ENCODE peak calls at places on chromosomes 3 and 15, in nine cellular contexts. E is PC-9, M is hepatocyte, L is NT2/D1, Z is mesendoderm, T is psoas muscle, N is OCI-LY7, D is neuronal stem cell, G is aorta. X is an unnamed sample. For H3K4me1, the result is how much of the 10 kb centered on the place peaks cover.

GRCh38 chr3:53890726-53891499 is 746 bp downstream of the SELENOK start:
- DNase-seq in T (no peak), Z (peak), E (no peak), N (peak), L (no peak), M (peak), G (no peak), D (no peak), X (peak)

GRCh38 chr15:97235285-97235985 is 725.1 kb upstream of the ARRDC4 start:
- DNase-seq in E (no peak), Z (peak), L (peak), G (no peak), M (peak), T (no peak), D (peak), N (peak), X (peak)

GRCh38 chr15:74406992-74407705 is 26.6 kb downstream of the SEMA7A start:
- DNase-seq in N (no peak), L (no peak), T (no peak), G (no peak), D (peak), Z (peak), M (peak), E (peak), X (no peak)

GRCh38 chr3:186259612-186260383 is 102.2 kb downstream of the DGKG start:
- DNase-seq in N (peak), M (peak), D (peak), Z (peak), G (peak), E (peak), T (peak), L (peak), X (peak)

GRCh38 chr15:100900136-100900894 is 18.8 kb upstream of the LRRK1 start:
- DNase-seq in T (no peak), N (no peak), Z (no peak), E (no peak), M (no peak), D (no peak), L (no peak), G (no peak), X (peak)

GRCh38 chr3:170966495-170966894 is 58.1 kb upstream of the EIF5A2 start:
- DNase-seq in N (no peak), E (peak), L (no peak), G (no peak), T (no peak), D (no peak), Z (no peak), M (no peak), X (no peak)

GRCh38 chr3:61858054-61858453 is 296.7 kb downstream of the PTPRG start:
- DNase-seq in L (no peak), T (no peak), M (no peak), E (no peak), N (no peak), G (no peak), Z (no peak), D (no peak), X (no peak)

GRCh38 chr15:97652700-97653167 is 307.8 kb upstream of the ARRDC4 start:
- DNase-seq in E (no peak), Z (peak), D (peak), L (no peak), G (no peak), M (peak), N (no peak), T (peak), X (no peak)

GRCh38 chr3:72746412-72747411 is 101.5 kb downstream of the SHQ1 start:
- DNase-seq in N (no peak), G (no peak), T (no peak), Z (no peak), M (no peak), E (peak), L (no peak), D (no peak), X (no peak)

GRCh38 chr15:70406624-70407390 is 309.1 kb upstream of the TLE3 start:
- DNase-seq in Z (no peak), N (no peak), M (no peak), G (no peak), T (no peak), L (no peak), D (no peak), E (no peak), X (no peak)

GRCh38 chr3:49351521-49352011 is 6.6 kb downstream of the GPX1 start:
- DNase-seq in M (peak), L (no peak), T (no peak), D (no peak), N (no peak), G (no peak), E (peak), Z (peak), X (no peak)

GRCh38 chr15:29278436-29279099 is 8.9 kb upstream of the NSMCE3 start:
- DNase-seq in D (no peak), T (no peak), G (no peak), E (no peak), N (no peak), Z (no peak), M (peak), L (no peak), X (no peak)

GRCh38 chr3:104066658-104067057 is 1300.1 kb upstream of the ALCAM start:
- DNase-seq in T (no peak), D (no peak), G (no peak), E (no peak), Z (peak), L (peak), N (no peak), M (peak), X (no peak)

GRCh38 chr15:92801774-92802464 is 98.2 kb upstream of the CHD2 start:
- DNase-seq in L (no peak), G (peak), N (no peak), T (peak), E (no peak), M (no peak), D (no peak), Z (peak), X (peak)

GRCh38 chr3:124860599-124860998 is 26.6 kb downstream of the ITGB5 start:
- DNase-seq in T (peak), G (peak), M (peak), N (no peak), D (no peak), Z (peak), L (no peak), E (peak), X (peak)

GRCh38 chr3:43162573-43163084 is 56.8 kb upstream of the POMGNT2 start:
- DNase-seq in T (no peak), Z (peak), G (no peak), L (no peak), N (no peak), D (no peak), M (no peak), E (no peak), X (no peak)

GRCh38 chr3:126664591-126665214 is 9.8 kb upstream of the TXNRD3 start:
- DNase-seq in L (no peak), E (no peak), M (no peak), Z (peak), G (no peak), T (no peak), D (no peak), N (no peak), X (no peak)

GRCh38 chr3:52502808-52503350 is 7.7 kb downstream of the STAB1 start:
- DNase-seq in N (no peak), G (no peak), Z (no peak), T (no peak), D (no peak), E (no peak), L (no peak), M (no peak), X (no peak)

GRCh38 chr15:56056626-56057025 is 63.2 kb upstream of the NEDD4 start:
- DNase-seq in L (no peak), E (no peak), G (no peak), N (no peak), D (no peak), T (no peak), Z (peak), M (no peak), X (no peak)

GRCh38 chr15:57356636-57357035 is 19.7 kb upstream of the CGNL1 start:
- DNase-seq in T (no peak), Z (peak), G (no peak), D (peak), L (peak), E (no peak), M (no peak), N (no peak), X (no peak)

GRCh38 chr3:194575484-194576210 is 57.6 kb downstream of the TMEM44 start:
- DNase-seq in Z (peak), D (no peak), L (no peak), E (no peak), G (peak), T (peak), M (no peak), N (no peak), X (peak)

GRCh38 chr3:98711426-98711825 is 51.7 kb upstream of the ST3GAL6 start:
- DNase-seq in Z (no peak), D (no peak), G (no peak), T (no peak), N (no peak), E (no peak), L (no peak), M (no peak), X (no peak)

GRCh38 chr3:140585828-140586227 is 92.0 kb upstream of the TRIM42 start:
- DNase-seq in Z (no peak), G (no peak), M (no peak), L (no peak), E (no peak), D (no peak), T (no peak), N (no peak), X (no peak)

GRCh38 chr3:123449986-123450474 is 1.1 kb upstream of the ADCY5 start:
- DNase-seq in N (no peak), L (no peak), G (peak), M (peak), D (peak), T (peak), Z (peak), E (no peak), X (no peak)

GRCh38 chr3:185631108-185631507 is 45.0 kb downstream of the SENP2 start:
- DNase-seq in G (no peak), N (no peak), M (no peak), Z (peak), T (no peak), E (peak), D (no peak), L (no peak), X (no peak)

GRCh38 chr3:65402597-65402996 is 636.1 kb downstream of the MAGI1 start:
- DNase-seq in M (no peak), Z (peak), L (no peak), E (peak), N (no peak), T (peak), G (peak), D (no peak), X (peak)

GRCh38 chr3:105747056-105747455 is 121.8 kb downstream of the CBLB start:
- DNase-seq in G (no peak), E (peak), M (no peak), D (no peak), N (no peak), Z (peak), T (no peak), L (no peak), X (no peak)

GRCh38 chr15:40054056-40054745 is 15.2 kb upstream of the SRP14 start:
- DNase-seq in T (no peak), G (no peak), E (no peak), L (no peak), Z (no peak), M (no peak), D (no peak), N (no peak), X (no peak)

GRCh38 chr15:40053234-40054055 is 14.5 kb upstream of the SRP14 start:
- DNase-seq in G (no peak), Z (no peak), T (no peak), M (no peak), D (no peak), N (no peak), L (no peak), E (no peak), X (no peak)

GRCh38 chr15:40050788-40051615 is 12.0 kb upstream of the SRP14 start:
- DNase-seq in E (no peak), T (no peak), N (no peak), G (peak), Z (peak), M (no peak), L (no peak), D (peak), X (no peak)

GRCh38 chr15:40052604-40053003 is 13.6 kb upstream of the SRP14 start:
- DNase-seq in E (peak), N (no peak), D (no peak), T (no peak), M (no peak), Z (no peak), G (no peak), L (no peak), X (no peak)

GRCh38 chr15:40051616-40052415 is 12.8 kb upstream of the SRP14 start:
- DNase-seq in Z (no peak), E (no peak), M (no peak), D (no peak), T (no peak), G (no peak), N (no peak), L (no peak), X (no peak)
- H3K4me1 ChIP-seq in Z (under half), E (half or more), M (under half), D (under half), T (under half), G (under half), N (half or more), L (under half), X (under half)

DNA sequence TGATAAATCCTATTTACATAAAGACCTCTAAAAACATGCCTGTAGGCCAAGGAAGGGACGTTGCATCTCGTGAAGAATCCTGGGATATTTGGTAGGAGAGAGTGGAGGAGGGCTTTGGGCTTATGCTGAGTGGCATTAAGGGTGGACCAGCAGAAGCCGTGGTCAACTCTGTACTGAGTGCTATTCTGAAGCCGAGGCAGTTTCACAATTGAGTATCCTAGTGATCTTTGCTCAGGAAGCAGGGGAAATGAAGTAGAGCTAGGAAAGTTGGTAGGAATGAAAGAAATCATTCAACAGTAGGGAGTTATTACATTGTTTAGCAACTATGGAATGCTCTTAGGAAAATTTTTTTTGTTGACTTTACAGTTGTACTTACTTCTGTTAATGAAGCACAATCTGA is 24.2 kb downstream of the MCTP2 start:
- DNase-seq in N (no peak), T (no peak), D (no peak), G (no peak), E (no peak), M (no peak), Z (no peak), L (no peak), X (no peak)
- H3K4me1 ChIP-seq in N (half or more), T (under half), D (under half), G (under half), E (under half), M (under half), Z (under half), L (under half), X (under half)

DNA sequence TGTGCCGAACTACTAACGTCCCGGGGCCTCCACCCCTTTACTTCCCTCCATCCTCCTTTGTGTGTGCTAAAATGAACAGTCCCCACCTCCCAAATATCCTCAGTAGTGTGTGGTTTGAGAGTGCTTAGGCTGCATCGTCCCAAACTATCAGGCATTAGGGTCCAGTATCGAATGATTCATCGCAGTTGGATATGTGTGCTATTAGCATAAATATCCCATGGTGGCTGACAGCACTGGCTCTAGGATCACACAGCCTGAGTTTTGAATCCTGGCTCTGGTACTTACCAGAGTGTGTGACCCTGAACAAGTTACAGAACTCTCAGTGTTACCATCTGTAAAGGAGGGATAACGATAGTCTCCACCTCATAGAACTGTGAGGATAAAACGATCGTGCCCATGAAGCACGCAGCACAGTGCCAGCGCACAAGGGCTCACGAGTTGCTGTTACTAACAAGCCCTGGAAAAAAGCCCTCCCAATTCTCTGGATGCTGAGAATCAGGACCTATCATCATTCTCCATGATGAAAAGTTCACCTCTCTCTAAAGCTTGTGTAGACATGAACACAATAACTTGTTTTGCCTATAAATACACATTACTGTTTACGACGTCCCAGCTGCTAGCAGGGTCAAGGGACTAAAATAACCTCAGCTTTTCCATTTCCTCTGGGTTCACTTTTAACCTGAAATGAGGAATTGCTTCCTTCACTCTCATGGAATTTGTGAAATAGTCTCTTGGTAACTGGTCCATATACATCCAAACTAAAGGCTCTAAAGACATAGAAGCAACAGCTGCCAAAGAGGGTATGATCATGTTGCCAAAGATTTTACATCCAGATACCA is 51.0 kb downstream of the VGLL4 start:
- DNase-seq in E (no peak), G (no peak), N (no peak), M (no peak), T (no peak), L (no peak), D (no peak), Z (no peak), X (no peak)
- H3K4me1 ChIP-seq in E (under half), G (under half), N (under half), M (under half), T (half or more), L (under half), D (under half), Z (under half), X (half or more)

GRCh38 chr15:71659730-71660067 is 150.7 kb upstream of the NR2E3 start:
- DNase-seq in Z (no peak), E (no peak), L (no peak), D (no peak), M (no peak), N (no peak), G (no peak), T (no peak), X (no peak)

GRCh38 chr15:71658036-71658435 is 152.3 kb upstream of the NR2E3 start:
- DNase-seq in T (no peak), D (no peak), N (no peak), G (no peak), M (no peak), Z (no peak), E (no peak), L (no peak), X (no peak)

GRCh38 chr15:71657141-71657540 is 153.2 kb upstream of the NR2E3 start:
- DNase-seq in E (no peak), T (no peak), M (no peak), N (no peak), Z (no peak), L (no peak), D (no peak), G (no peak), X (no peak)

GRCh38 chr15:71660501-71660900 is 149.9 kb upstream of the NR2E3 start:
- DNase-seq in G (no peak), Z (no peak), T (no peak), D (no peak), E (no peak), N (no peak), L (no peak), M (no peak), X (no peak)

GRCh38 chr15:71658827-71659729 is 151.3 kb upstream of the NR2E3 start:
- DNase-seq in N (no peak), D (no peak), T (no peak), Z (no peak), E (no peak), G (no peak), L (no peak), M (no peak), X (no peak)
- H3K4me1 ChIP-seq in N (under half), D (under half), T (under half), Z (under half), E (under half), G (under half), L (under half), M (under half), X (under half)

X was measured in body of pancreas.